ENCODE peak calls at places on chromosomes 2 and 18, in four cellular contexts. One of them, this sample, is unnamed.

GRCh38 chr2:198966269-198966668 is 491.5 kb downstream of the SATB2 start:
- DNase-seq in CD4-positive, CD25-positive, alpha-beta regulatory T cell: no peak
- DNase-seq in neural crest cell: no peak
- DNase-seq in KBM-7: no peak
- DNase-seq in this sample: no peak

GRCh38 chr2:227748079-227748478 is 2.4 kb downstream of the SCYGR8 start:
- DNase-seq in CD4-positive, CD25-positive, alpha-beta regulatory T cell: no peak
- DNase-seq in neural crest cell: peak
- DNase-seq in KBM-7: no peak
- DNase-seq in this sample: no peak

GRCh38 chr2:204483497-204484164 is 61.6 kb upstream of the PARD3B start:
- DNase-seq in CD4-positive, CD25-positive, alpha-beta regulatory T cell: no peak
- DNase-seq in neural crest cell: no peak
- DNase-seq in KBM-7: no peak
- DNase-seq in this sample: no peak

GRCh38 chr2:111135910-111136297 is 15.2 kb downstream of the BCL2L11 start:
- DNase-seq in CD4-positive, CD25-positive, alpha-beta regulatory T cell: no peak
- DNase-seq in neural crest cell: no peak
- DNase-seq in KBM-7: peak
- DNase-seq in this sample: no peak

GRCh38 chr2:204072443-204073324 is 136.1 kb downstream of the ICOS start:
- DNase-seq in CD4-positive, CD25-positive, alpha-beta regulatory T cell: peak
- DNase-seq in neural crest cell: peak
- DNase-seq in KBM-7: peak
- DNase-seq in this sample: peak

GRCh38 chr2:187310696-187311095 is 137.4 kb downstream of the CALCRL start:
- DNase-seq in CD4-positive, CD25-positive, alpha-beta regulatory T cell: no peak
- DNase-seq in neural crest cell: no peak
- DNase-seq in KBM-7: no peak
- DNase-seq in this sample: no peak

GRCh38 chr2:47808614-47809013 is 25.7 kb downstream of the MSH6 start:
- DNase-seq in CD4-positive, CD25-positive, alpha-beta regulatory T cell: no peak
- DNase-seq in neural crest cell: no peak
- DNase-seq in KBM-7: no peak
- DNase-seq in this sample: no peak

GRCh38 chr2:226800941-226801784 is 1.5 kb upstream of the IRS1 start:
- DNase-seq in CD4-positive, CD25-positive, alpha-beta regulatory T cell: peak
- DNase-seq in neural crest cell: peak
- DNase-seq in KBM-7: no peak
- DNase-seq in this sample: peak

GRCh38 chr2:160994141-160995002 is 165.9 kb upstream of the TANK start:
- DNase-seq in CD4-positive, CD25-positive, alpha-beta regulatory T cell: peak
- DNase-seq in neural crest cell: peak
- DNase-seq in KBM-7: peak
- DNase-seq in this sample: peak

GRCh38 chr2:199148076-199148845 is 309.5 kb downstream of the SATB2 start:
- DNase-seq in CD4-positive, CD25-positive, alpha-beta regulatory T cell: no peak
- DNase-seq in neural crest cell: no peak
- DNase-seq in KBM-7: no peak
- DNase-seq in this sample: no peak

GRCh38 chr18:68800075-68800474 is 2.2 kb downstream of the CCDC102B start:
- DNase-seq in CD4-positive, CD25-positive, alpha-beta regulatory T cell: no peak
- DNase-seq in neural crest cell: no peak
- DNase-seq in KBM-7: no peak
- DNase-seq in this sample: no peak

GRCh38 chr2:30095402-30095801 is 51.4 kb upstream of the YPEL5 start:
- DNase-seq in CD4-positive, CD25-positive, alpha-beta regulatory T cell: no peak
- DNase-seq in neural crest cell: no peak
- DNase-seq in KBM-7: no peak
- DNase-seq in this sample: no peak

GRCh38 chr2:218852911-218853667 is 6.5 kb upstream of the WNT6 start:
- DNase-seq in CD4-positive, CD25-positive, alpha-beta regulatory T cell: peak
- DNase-seq in neural crest cell: peak
- DNase-seq in KBM-7: peak
- DNase-seq in this sample: peak

GRCh38 chr18:33596178-33596854 is 18.3 kb downstream of the ASXL3 start:
- DNase-seq in CD4-positive, CD25-positive, alpha-beta regulatory T cell: no peak
- DNase-seq in neural crest cell: no peak
- DNase-seq in KBM-7: no peak
- DNase-seq in this sample: no peak

GRCh38 chr2:109185801-109186570 is 57.0 kb downstream of the SH3RF3 start:
- DNase-seq in CD4-positive, CD25-positive, alpha-beta regulatory T cell: no peak
- DNase-seq in neural crest cell: no peak
- DNase-seq in KBM-7: no peak
- DNase-seq in this sample: no peak

GRCh38 chr2:48979691-48980090 is 174.6 kb downstream of the FSHR start:
- DNase-seq in CD4-positive, CD25-positive, alpha-beta regulatory T cell: no peak
- DNase-seq in neural crest cell: no peak
- DNase-seq in KBM-7: no peak
- DNase-seq in this sample: no peak

GRCh38 chr2:144259332-144259731 is 260.6 kb downstream of the ZEB2 start:
- DNase-seq in CD4-positive, CD25-positive, alpha-beta regulatory T cell: no peak
- DNase-seq in neural crest cell: no peak
- DNase-seq in KBM-7: no peak
- DNase-seq in this sample: no peak

GRCh38 chr2:174771631-174772491 is 7.6 kb upstream of the CHRNA1 start:
- DNase-seq in CD4-positive, CD25-positive, alpha-beta regulatory T cell: no peak
- DNase-seq in neural crest cell: peak
- DNase-seq in KBM-7: no peak
- DNase-seq in this sample: no peak

GRCh38 chr2:89767581-89768435 is 1076.3 kb downstream of the RPIA start:
- DNase-seq in CD4-positive, CD25-positive, alpha-beta regulatory T cell: no peak
- DNase-seq in neural crest cell: no peak
- DNase-seq in KBM-7: no peak
- DNase-seq in this sample: no peak

GRCh38 chr2:151632993-151633592 is 101.2 kb downstream of the NEB start:
- DNase-seq in CD4-positive, CD25-positive, alpha-beta regulatory T cell: no peak
- DNase-seq in neural crest cell: no peak
- DNase-seq in KBM-7: peak
- DNase-seq in this sample: no peak

GRCh38 chr18:36457683-36458082 is 160.2 kb downstream of the FHOD3 start:
- DNase-seq in CD4-positive, CD25-positive, alpha-beta regulatory T cell: no peak
- DNase-seq in neural crest cell: no peak
- DNase-seq in KBM-7: no peak
- DNase-seq in this sample: no peak

GRCh38 chr2:231479455-231479854 is 15.2 kb upstream of the NCL start:
- DNase-seq in CD4-positive, CD25-positive, alpha-beta regulatory T cell: no peak
- DNase-seq in neural crest cell: no peak
- DNase-seq in KBM-7: no peak
- DNase-seq in this sample: no peak

GRCh38 chr2:2331905-2332280 is 818 bp upstream of the MYT1L start:
- DNase-seq in CD4-positive, CD25-positive, alpha-beta regulatory T cell: no peak
- DNase-seq in neural crest cell: no peak
- DNase-seq in KBM-7: no peak
- DNase-seq in this sample: no peak

GRCh38 chr2:59529738-59530137 is 1023.7 kb downstream of the BCL11A start:
- DNase-seq in CD4-positive, CD25-positive, alpha-beta regulatory T cell: no peak
- DNase-seq in neural crest cell: no peak
- DNase-seq in KBM-7: no peak
- DNase-seq in this sample: no peak

GRCh38 chr2:231015462-231015861 is 19.5 kb downstream of the SPATA3 start:
- DNase-seq in CD4-positive, CD25-positive, alpha-beta regulatory T cell: no peak
- DNase-seq in neural crest cell: peak
- DNase-seq in KBM-7: no peak
- DNase-seq in this sample: no peak